ENCODE peak calls at places on chromosome 7, in six cellular contexts. One of them, this sample, is unnamed.

GRCh38 chr7:23472974-23473847 is 2.9 kb upstream of the IGF2BP3 start:
- DNase-seq in skeletal muscle cell: no peak
- DNase-seq in SW480: peak; percentile 81
- DNase-seq in Panc1: no peak
- DNase-seq in gastrocnemius medialis: no peak
- DNase-seq in stimulated activated CD4-positive, alpha-beta T cell treated with anti-CD3 and anti-CD28 coated beads, Interleukin-12 subunit alpha, Interleukin-12 subunit beta, amount 100 ng/mL, for 4 hours: no peak
- DNase-seq in this sample: peak; percentile 17

GRCh38 chr7:112481337-112481736 is 546 bp downstream of the LSMEM1 start:
- DNase-seq in SW480: no peak
- DNase-seq in Panc1: no peak
- DNase-seq in gastrocnemius medialis: no peak
- DNase-seq in skeletal muscle cell: no peak
- DNase-seq in stimulated activated CD4-positive, alpha-beta T cell treated with anti-CD3 and anti-CD28 coated beads, Interleukin-12 subunit alpha, Interleukin-12 subunit beta, amount 100 ng/mL, for 4 hours: no peak
- DNase-seq in this sample: no peak

GRCh38 chr7:77802557-77803410 is 4.2 kb downstream of the PHTF2 start:
- DNase-seq in gastrocnemius medialis: no peak
- DNase-seq in Panc1: no peak
- DNase-seq in SW480: no peak
- DNase-seq in stimulated activated CD4-positive, alpha-beta T cell treated with anti-CD3 and anti-CD28 coated beads, Interleukin-12 subunit alpha, Interleukin-12 subunit beta, amount 100 ng/mL, for 4 hours: no peak
- DNase-seq in skeletal muscle cell: no peak
- DNase-seq in this sample: no peak

GRCh38 chr7:111198255-111198654 is 107.3 kb downstream of the LRRN3 start:
- DNase-seq in skeletal muscle cell: peak; percentile 99
- DNase-seq in SW480: peak; percentile 96
- DNase-seq in gastrocnemius medialis: peak; percentile 36
- DNase-seq in stimulated activated CD4-positive, alpha-beta T cell treated with anti-CD3 and anti-CD28 coated beads, Interleukin-12 subunit alpha, Interleukin-12 subunit beta, amount 100 ng/mL, for 4 hours: no peak
- DNase-seq in Panc1: peak; percentile 92
- DNase-seq in this sample: no peak

GRCh38 chr7:82701941-82702340 is 258.4 kb upstream of the CACNA2D1 start:
- DNase-seq in gastrocnemius medialis: no peak
- DNase-seq in stimulated activated CD4-positive, alpha-beta T cell treated with anti-CD3 and anti-CD28 coated beads, Interleukin-12 subunit alpha, Interleukin-12 subunit beta, amount 100 ng/mL, for 4 hours: no peak
- DNase-seq in skeletal muscle cell: no peak
- DNase-seq in SW480: no peak
- DNase-seq in Panc1: no peak
- DNase-seq in this sample: no peak

GRCh38 chr7:28840515-28841125 is 117.5 kb downstream of the TRIL start:
- DNase-seq in stimulated activated CD4-positive, alpha-beta T cell treated with anti-CD3 and anti-CD28 coated beads, Interleukin-12 subunit alpha, Interleukin-12 subunit beta, amount 100 ng/mL, for 4 hours: no peak
- DNase-seq in gastrocnemius medialis: no peak
- DNase-seq in SW480: peak; percentile 38
- DNase-seq in skeletal muscle cell: no peak
- DNase-seq in Panc1: no peak
- DNase-seq in this sample: no peak

GRCh38 chr7:124762611-124763143 is 2.9 kb downstream of the GPR37 start:
- DNase-seq in SW480: no peak
- DNase-seq in gastrocnemius medialis: no peak
- DNase-seq in skeletal muscle cell: no peak
- DNase-seq in Panc1: no peak
- DNase-seq in stimulated activated CD4-positive, alpha-beta T cell treated with anti-CD3 and anti-CD28 coated beads, Interleukin-12 subunit alpha, Interleukin-12 subunit beta, amount 100 ng/mL, for 4 hours: no peak
- DNase-seq in this sample: no peak

GRCh38 chr7:106987777-106988176 is 56.7 kb upstream of the PRKAR2B start:
- DNase-seq in skeletal muscle cell: no peak
- DNase-seq in stimulated activated CD4-positive, alpha-beta T cell treated with anti-CD3 and anti-CD28 coated beads, Interleukin-12 subunit alpha, Interleukin-12 subunit beta, amount 100 ng/mL, for 4 hours: no peak
- DNase-seq in gastrocnemius medialis: no peak
- DNase-seq in SW480: no peak
- DNase-seq in Panc1: no peak
- DNase-seq in this sample: no peak

GRCh38 chr7:142685877-142686508 is 63.3 kb upstream of the PRSS1 start:
- DNase-seq in Panc1: no peak
- DNase-seq in gastrocnemius medialis: no peak
- DNase-seq in skeletal muscle cell: no peak
- DNase-seq in SW480: no peak
- DNase-seq in stimulated activated CD4-positive, alpha-beta T cell treated with anti-CD3 and anti-CD28 coated beads, Interleukin-12 subunit alpha, Interleukin-12 subunit beta, amount 100 ng/mL, for 4 hours: no peak
- DNase-seq in this sample: no peak

GRCh38 chr7:155358066-155358947 is 60.6 kb downstream of the INSIG1 start:
- DNase-seq in skeletal muscle cell: no peak
- DNase-seq in stimulated activated CD4-positive, alpha-beta T cell treated with anti-CD3 and anti-CD28 coated beads, Interleukin-12 subunit alpha, Interleukin-12 subunit beta, amount 100 ng/mL, for 4 hours: no peak
- DNase-seq in SW480: no peak
- DNase-seq in Panc1: no peak
- DNase-seq in gastrocnemius medialis: no peak
- DNase-seq in this sample: no peak

GRCh38 chr7:27140108-27140842 is 3.2 kb downstream of the HOXA5 start:
- DNase-seq in Panc1: no peak
- DNase-seq in gastrocnemius medialis: no peak
- DNase-seq in skeletal muscle cell: no peak
- DNase-seq in stimulated activated CD4-positive, alpha-beta T cell treated with anti-CD3 and anti-CD28 coated beads, Interleukin-12 subunit alpha, Interleukin-12 subunit beta, amount 100 ng/mL, for 4 hours: no peak
- DNase-seq in SW480: peak; percentile 55
- DNase-seq in this sample: no peak

GRCh38 chr7:147411011-147411614 is 1179.5 kb upstream of the C7orf33 start:
- DNase-seq in Panc1: no peak
- DNase-seq in gastrocnemius medialis: no peak
- DNase-seq in SW480: no peak
- DNase-seq in skeletal muscle cell: no peak
- DNase-seq in stimulated activated CD4-positive, alpha-beta T cell treated with anti-CD3 and anti-CD28 coated beads, Interleukin-12 subunit alpha, Interleukin-12 subunit beta, amount 100 ng/mL, for 4 hours: no peak
- DNase-seq in this sample: no peak

GRCh38 chr7:24926623-24927539 is 53.1 kb downstream of the OSBPL3 start:
- DNase-seq in Panc1: no peak
- DNase-seq in stimulated activated CD4-positive, alpha-beta T cell treated with anti-CD3 and anti-CD28 coated beads, Interleukin-12 subunit alpha, Interleukin-12 subunit beta, amount 100 ng/mL, for 4 hours: no peak
- DNase-seq in gastrocnemius medialis: no peak
- DNase-seq in SW480: no peak
- DNase-seq in skeletal muscle cell: peak; percentile 41
- DNase-seq in this sample: no peak

GRCh38 chr7:129047761-129048160 is 7.2 kb downstream of the TNPO3 start:
- DNase-seq in gastrocnemius medialis: no peak
- DNase-seq in stimulated activated CD4-positive, alpha-beta T cell treated with anti-CD3 and anti-CD28 coated beads, Interleukin-12 subunit alpha, Interleukin-12 subunit beta, amount 100 ng/mL, for 4 hours: no peak
- DNase-seq in SW480: peak; percentile 20
- DNase-seq in Panc1: no peak
- DNase-seq in skeletal muscle cell: no peak
- DNase-seq in this sample: no peak

GRCh38 chr7:44221231-44221791 is 20.5 kb downstream of the YKT6 start:
- DNase-seq in SW480: no peak
- DNase-seq in Panc1: no peak
- DNase-seq in stimulated activated CD4-positive, alpha-beta T cell treated with anti-CD3 and anti-CD28 coated beads, Interleukin-12 subunit alpha, Interleukin-12 subunit beta, amount 100 ng/mL, for 4 hours: no peak
- DNase-seq in skeletal muscle cell: no peak
- DNase-seq in gastrocnemius medialis: no peak
- DNase-seq in this sample: no peak

GRCh38 chr7:43175525-43176200 is 63.2 kb downstream of the HECW1 start:
- DNase-seq in skeletal muscle cell: no peak
- DNase-seq in Panc1: no peak
- DNase-seq in gastrocnemius medialis: no peak
- DNase-seq in SW480: no peak
- DNase-seq in stimulated activated CD4-positive, alpha-beta T cell treated with anti-CD3 and anti-CD28 coated beads, Interleukin-12 subunit alpha, Interleukin-12 subunit beta, amount 100 ng/mL, for 4 hours: no peak
- DNase-seq in this sample: no peak

GRCh38 chr7:154416714-154417113 is 364.5 kb downstream of the DPP6 start:
- DNase-seq in stimulated activated CD4-positive, alpha-beta T cell treated with anti-CD3 and anti-CD28 coated beads, Interleukin-12 subunit alpha, Interleukin-12 subunit beta, amount 100 ng/mL, for 4 hours: no peak
- DNase-seq in gastrocnemius medialis: no peak
- DNase-seq in skeletal muscle cell: no peak
- DNase-seq in Panc1: no peak
- DNase-seq in SW480: no peak
- DNase-seq in this sample: no peak

GRCh38 chr7:101488826-101489572 is 126.3 kb downstream of the COL26A1 start:
- DNase-seq in SW480: peak; percentile 60
- DNase-seq in skeletal muscle cell: no peak
- DNase-seq in gastrocnemius medialis: no peak
- DNase-seq in stimulated activated CD4-positive, alpha-beta T cell treated with anti-CD3 and anti-CD28 coated beads, Interleukin-12 subunit alpha, Interleukin-12 subunit beta, amount 100 ng/mL, for 4 hours: no peak
- DNase-seq in Panc1: no peak
- DNase-seq in this sample: no peak

GRCh38 chr7:134766779-134767566 is 12.5 kb upstream of the CALD1 start:
- DNase-seq in skeletal muscle cell: no peak
- DNase-seq in stimulated activated CD4-positive, alpha-beta T cell treated with anti-CD3 and anti-CD28 coated beads, Interleukin-12 subunit alpha, Interleukin-12 subunit beta, amount 100 ng/mL, for 4 hours: no peak
- DNase-seq in Panc1: no peak
- DNase-seq in gastrocnemius medialis: peak; percentile 14
- DNase-seq in SW480: no peak
- DNase-seq in this sample: no peak

GRCh38 chr7:24576171-24577052 is 3.2 kb downstream of the PALS2 start:
- DNase-seq in stimulated activated CD4-positive, alpha-beta T cell treated with anti-CD3 and anti-CD28 coated beads, Interleukin-12 subunit alpha, Interleukin-12 subunit beta, amount 100 ng/mL, for 4 hours: no peak
- DNase-seq in SW480: peak; percentile 86
- DNase-seq in skeletal muscle cell: no peak
- DNase-seq in gastrocnemius medialis: no peak
- DNase-seq in Panc1: peak; percentile 53
- DNase-seq in this sample: peak; percentile 38

GRCh38 chr7:79400221-79400620 is 53.2 kb downstream of the MAGI2 start:
- DNase-seq in gastrocnemius medialis: no peak
- DNase-seq in stimulated activated CD4-positive, alpha-beta T cell treated with anti-CD3 and anti-CD28 coated beads, Interleukin-12 subunit alpha, Interleukin-12 subunit beta, amount 100 ng/mL, for 4 hours: no peak
- DNase-seq in SW480: no peak
- DNase-seq in skeletal muscle cell: no peak
- DNase-seq in Panc1: no peak
- DNase-seq in this sample: no peak

GRCh38 chr7:52482076-52482475 is 553.4 kb upstream of the POM121L12 start:
- DNase-seq in skeletal muscle cell: no peak
- DNase-seq in gastrocnemius medialis: no peak
- DNase-seq in stimulated activated CD4-positive, alpha-beta T cell treated with anti-CD3 and anti-CD28 coated beads, Interleukin-12 subunit alpha, Interleukin-12 subunit beta, amount 100 ng/mL, for 4 hours: no peak
- DNase-seq in Panc1: no peak
- DNase-seq in SW480: no peak
- DNase-seq in this sample: no peak

GRCh38 chr7:107014381-107015023 is 30.0 kb upstream of the PRKAR2B start:
- DNase-seq in SW480: no peak
- DNase-seq in skeletal muscle cell: no peak
- DNase-seq in Panc1: no peak
- DNase-seq in gastrocnemius medialis: no peak
- DNase-seq in stimulated activated CD4-positive, alpha-beta T cell treated with anti-CD3 and anti-CD28 coated beads, Interleukin-12 subunit alpha, Interleukin-12 subunit beta, amount 100 ng/mL, for 4 hours: no peak
- DNase-seq in this sample: no peak

GRCh38 chr7:82194011-82194410 is 249.6 kb downstream of the CACNA2D1 start:
- DNase-seq in Panc1: no peak
- DNase-seq in stimulated activated CD4-positive, alpha-beta T cell treated with anti-CD3 and anti-CD28 coated beads, Interleukin-12 subunit alpha, Interleukin-12 subunit beta, amount 100 ng/mL, for 4 hours: no peak
- DNase-seq in gastrocnemius medialis: no peak
- DNase-seq in SW480: no peak
- DNase-seq in skeletal muscle cell: peak; percentile 30
- DNase-seq in this sample: no peak

GRCh38 chr7:2732959-2733584 is 45.1 kb downstream of the AMZ1 start:
- DNase-seq in SW480: no peak
- DNase-seq in stimulated activated CD4-positive, alpha-beta T cell treated with anti-CD3 and anti-CD28 coated beads, Interleukin-12 subunit alpha, Interleukin-12 subunit beta, amount 100 ng/mL, for 4 hours: no peak
- DNase-seq in Panc1: no peak
- DNase-seq in gastrocnemius medialis: peak; percentile 85
- DNase-seq in skeletal muscle cell: no peak
- DNase-seq in this sample: no peak

GRCh38 chr7:47721670-47722069 is 139.8 kb upstream of the TNS3 start:
- DNase-seq in Panc1: no peak
- DNase-seq in gastrocnemius medialis: no peak
- DNase-seq in stimulated activated CD4-positive, alpha-beta T cell treated with anti-CD3 and anti-CD28 coated beads, Interleukin-12 subunit alpha, Interleukin-12 subunit beta, amount 100 ng/mL, for 4 hours: no peak
- DNase-seq in skeletal muscle cell: no peak
- DNase-seq in SW480: no peak
- DNase-seq in this sample: no peak

GRCh38 chr7:157827045-157827862 is 490.4 kb downstream of the DNAJB6 start:
- DNase-seq in stimulated activated CD4-positive, alpha-beta T cell treated with anti-CD3 and anti-CD28 coated beads, Interleukin-12 subunit alpha, Interleukin-12 subunit beta, amount 100 ng/mL, for 4 hours: no peak
- DNase-seq in gastrocnemius medialis: no peak
- DNase-seq in SW480: no peak
- DNase-seq in skeletal muscle cell: no peak
- DNase-seq in Panc1: no peak
- DNase-seq in this sample: no peak

GRCh38 chr7:66055321-66055956 is 20.2 kb upstream of the ASL start:
- DNase-seq in skeletal muscle cell: peak; percentile 25
- DNase-seq in Panc1: no peak
- DNase-seq in stimulated activated CD4-positive, alpha-beta T cell treated with anti-CD3 and anti-CD28 coated beads, Interleukin-12 subunit alpha, Interleukin-12 subunit beta, amount 100 ng/mL, for 4 hours: no peak
- DNase-seq in SW480: no peak
- DNase-seq in gastrocnemius medialis: no peak
- DNase-seq in this sample: no peak

GRCh38 chr7:129906700-129907099 is 46.1 kb downstream of the UBE2H start:
- DNase-seq in stimulated activated CD4-positive, alpha-beta T cell treated with anti-CD3 and anti-CD28 coated beads, Interleukin-12 subunit alpha, Interleukin-12 subunit beta, amount 100 ng/mL, for 4 hours: no peak
- DNase-seq in skeletal muscle cell: no peak
- DNase-seq in SW480: peak; percentile 49
- DNase-seq in gastrocnemius medialis: no peak
- DNase-seq in Panc1: no peak
- DNase-seq in this sample: no peak

GRCh38 chr7:25124485-25125136 is 449 bp downstream of the CYCS start:
- DNase-seq in SW480: peak; percentile 32
- DNase-seq in Panc1: no peak
- DNase-seq in skeletal muscle cell: no peak
- DNase-seq in stimulated activated CD4-positive, alpha-beta T cell treated with anti-CD3 and anti-CD28 coated beads, Interleukin-12 subunit alpha, Interleukin-12 subunit beta, amount 100 ng/mL, for 4 hours: peak; percentile 13
- DNase-seq in gastrocnemius medialis: peak; percentile 50
- DNase-seq in this sample: peak; percentile 9

GRCh38 chr7:50940621-50941020 is 157.9 kb upstream of the GRB10 start:
- DNase-seq in SW480: no peak
- DNase-seq in gastrocnemius medialis: no peak
- DNase-seq in skeletal muscle cell: peak; percentile 25
- DNase-seq in stimulated activated CD4-positive, alpha-beta T cell treated with anti-CD3 and anti-CD28 coated beads, Interleukin-12 subunit alpha, Interleukin-12 subunit beta, amount 100 ng/mL, for 4 hours: no peak
- DNase-seq in Panc1: no peak
- DNase-seq in this sample: no peak

GRCh38 chr7:130372402-130372801 is 7.9 kb upstream of the CPA1 start:
- DNase-seq in stimulated activated CD4-positive, alpha-beta T cell treated with anti-CD3 and anti-CD28 coated beads, Interleukin-12 subunit alpha, Interleukin-12 subunit beta, amount 100 ng/mL, for 4 hours: no peak
- DNase-seq in Panc1: no peak
- DNase-seq in gastrocnemius medialis: no peak
- DNase-seq in SW480: no peak
- DNase-seq in skeletal muscle cell: no peak
- DNase-seq in this sample: no peak

GRCh38 chr7:76386691-76387260 is 22.7 kb downstream of the SSC4D start:
- DNase-seq in skeletal muscle cell: no peak
- DNase-seq in gastrocnemius medialis: peak; percentile 53
- DNase-seq in Panc1: no peak
- DNase-seq in stimulated activated CD4-positive, alpha-beta T cell treated with anti-CD3 and anti-CD28 coated beads, Interleukin-12 subunit alpha, Interleukin-12 subunit beta, amount 100 ng/mL, for 4 hours: no peak
- DNase-seq in SW480: no peak
- DNase-seq in this sample: no peak

GRCh38 chr7:142108728-142109505 is 2.6 kb upstream of the MGAM2 start:
- DNase-seq in stimulated activated CD4-positive, alpha-beta T cell treated with anti-CD3 and anti-CD28 coated beads, Interleukin-12 subunit alpha, Interleukin-12 subunit beta, amount 100 ng/mL, for 4 hours: no peak
- DNase-seq in SW480: no peak
- DNase-seq in skeletal muscle cell: no peak
- DNase-seq in Panc1: no peak
- DNase-seq in gastrocnemius medialis: no peak
- DNase-seq in this sample: no peak

GRCh38 chr7:26583094-26583493 is 281.3 kb downstream of the SKAP2 start:
- DNase-seq in SW480: no peak
- DNase-seq in gastrocnemius medialis: no peak
- DNase-seq in stimulated activated CD4-positive, alpha-beta T cell treated with anti-CD3 and anti-CD28 coated beads, Interleukin-12 subunit alpha, Interleukin-12 subunit beta, amount 100 ng/mL, for 4 hours: no peak
- DNase-seq in Panc1: no peak
- DNase-seq in skeletal muscle cell: no peak
- DNase-seq in this sample: no peak

GRCh38 chr7:24290004-24290641 is 6.1 kb downstream of the NPY start:
- DNase-seq in skeletal muscle cell: peak; percentile 2
- DNase-seq in stimulated activated CD4-positive, alpha-beta T cell treated with anti-CD3 and anti-CD28 coated beads, Interleukin-12 subunit alpha, Interleukin-12 subunit beta, amount 100 ng/mL, for 4 hours: peak; percentile 6
- DNase-seq in SW480: peak; percentile 93
- DNase-seq in gastrocnemius medialis: no peak
- DNase-seq in Panc1: peak; percentile 36
- DNase-seq in this sample: no peak

GRCh38 chr7:135991322-135991721 is 14.2 kb upstream of the MTPN start:
- DNase-seq in stimulated activated CD4-positive, alpha-beta T cell treated with anti-CD3 and anti-CD28 coated beads, Interleukin-12 subunit alpha, Interleukin-12 subunit beta, amount 100 ng/mL, for 4 hours: no peak
- DNase-seq in gastrocnemius medialis: no peak
- DNase-seq in SW480: no peak
- DNase-seq in Panc1: no peak
- DNase-seq in skeletal muscle cell: no peak
- DNase-seq in this sample: no peak

GRCh38 chr7:74575083-74575803 is 82.3 kb upstream of the GTF2I start:
- DNase-seq in gastrocnemius medialis: no peak
- DNase-seq in Panc1: no peak
- DNase-seq in stimulated activated CD4-positive, alpha-beta T cell treated with anti-CD3 and anti-CD28 coated beads, Interleukin-12 subunit alpha, Interleukin-12 subunit beta, amount 100 ng/mL, for 4 hours: no peak
- DNase-seq in SW480: peak; percentile 63
- DNase-seq in skeletal muscle cell: no peak
- DNase-seq in this sample: no peak